ENCODE peak calls at places on chromosomes 12 and 14, in seven cellular contexts. G is amniotic stem cell, W is caudate nucleus, T is Calu3, N is lower lobe of right lung, L is EH, X is fibroblast of the aortic adventitia. I is an unnamed sample.

GRCh38 chr14:64778114-64778754 is 74.0 kb downstream of the PLEKHG3 start:
- DNase-seq in G (no peak), W (no peak), T (no peak), N (no peak), L (no peak), X (no peak), I (no peak)

GRCh38 chr12:132954471-132955048 is 1.5 kb downstream of the ZNF605 start:
- DNase-seq in G (no peak), W (no peak), T (no peak), N (no peak), L (no peak), X (no peak), I (peak; percentile 49)

GRCh38 chr14:24162083-24162482 is 1.0 kb downstream of the IRF9 start:
- DNase-seq in G (no peak), W (no peak), T (no peak), N (peak; percentile 28), L (peak; percentile 43), X (peak; percentile 44), I (no peak)

GRCh38 chr14:73752297-73752992 is 38.3 kb upstream of the PNMA1 start:
- DNase-seq in G (no peak), W (no peak), T (peak; percentile 48), N (no peak), L (peak; percentile 93), X (peak; percentile 89), I (no peak)

GRCh38 chr12:43676183-43676813 is 82.3 kb downstream of the PUS7L start:
- DNase-seq in G (no peak), W (no peak), T (peak; percentile 11), N (no peak), L (peak; percentile 25), X (no peak), I (no peak)

GRCh38 chr12:69519871-69520270 is 49.7 kb downstream of the FRS2 start:
- DNase-seq in G (no peak), W (no peak), T (no peak), N (no peak), L (peak; percentile 79), X (no peak), I (no peak)

GRCh38 chr14:80456200-80456599 is 244.9 kb upstream of the DIO2 start:
- DNase-seq in G (no peak), W (no peak), T (no peak), N (no peak), L (peak; percentile 52), X (no peak), I (no peak)

GRCh38 chr14:66831190-66831589 is 323.2 kb downstream of the GPHN start:
- DNase-seq in G (no peak), W (no peak), T (no peak), N (no peak), L (no peak), X (no peak), I (no peak)

GRCh38 chr14:23183479-23183878 is at the start of gene SLC7A8:
- DNase-seq in G (no peak), W (no peak), T (no peak), N (peak; percentile 67), L (peak; percentile 34), X (no peak), I (no peak)

GRCh38 chr12:104720346-104721064 is 237.6 kb downstream of the SLC41A2 start:
- DNase-seq in G (no peak), W (no peak), T (no peak), N (no peak), L (peak; percentile 48), X (no peak), I (no peak)

GRCh38 chr12:131896080-131896810 is 1.8 kb downstream of the ULK1 start:
- DNase-seq in G (peak; percentile 54), W (peak; percentile 26), T (peak; percentile 96), N (peak; percentile 95), L (peak; percentile 95), X (peak; percentile 89), I (peak; percentile 96)

GRCh38 chr12:12333980-12334709 is 15.9 kb downstream of the MANSC1 start:
- DNase-seq in G (no peak), W (no peak), T (peak; percentile 72), N (peak; percentile 68), L (peak; percentile 63), X (peak; percentile 49), I (no peak)

GRCh38 chr12:91383106-91383505 is 200.5 kb upstream of the DCN start:
- DNase-seq in G (no peak), W (no peak), T (no peak), N (no peak), L (no peak), X (peak; percentile 39), I (no peak)

GRCh38 chr14:49942090-49942489 is 49.2 kb downstream of the ARF6 start:
- DNase-seq in G (no peak), W (no peak), T (no peak), N (no peak), L (no peak), X (peak; percentile 41), I (no peak)

GRCh38 chr14:63933701-63934100 is 80.9 kb downstream of the SYNE2 start:
- DNase-seq in G (no peak), W (no peak), T (no peak), N (no peak), L (no peak), X (no peak), I (no peak)

GRCh38 chr12:50053583-50053982 is 3.8 kb upstream of the ASIC1 start:
- DNase-seq in G (no peak), W (no peak), T (no peak), N (no peak), L (no peak), X (no peak), I (no peak)

GRCh38 chr12:111442301-111443045 is 36.8 kb downstream of the SH2B3 start:
- DNase-seq in G (no peak), W (no peak), T (no peak), N (no peak), L (no peak), X (no peak), I (peak; percentile 88)

GRCh38 chr14:24418492-24418873 is 11.0 kb downstream of the CBLN3 start:
- DNase-seq in G (no peak), W (no peak), T (no peak), N (no peak), L (no peak), X (peak; percentile 64), I (peak; percentile 80)

GRCh38 chr14:106842687-106843086 is 1316.3 kb downstream of the TMEM121 start:
- DNase-seq in G (no peak), W (no peak), T (peak; percentile 79), N (no peak), L (no peak), X (no peak), I (no peak)

GRCh38 chr12:125171267-125171666 is 106.0 kb downstream of the AACS start:
- DNase-seq in G (no peak), W (no peak), T (no peak), N (no peak), L (no peak), X (no peak), I (no peak)

GRCh38 chr14:95197498-95198010 is 40.2 kb upstream of the DICER1 start:
- DNase-seq in G (no peak), W (no peak), T (peak; percentile 75), N (no peak), L (no peak), X (no peak), I (no peak)

GRCh38 chr14:95814363-95815225 is 62.0 kb upstream of the TUNAR start:
- DNase-seq in G (no peak), W (no peak), T (no peak), N (no peak), L (no peak), X (no peak), I (no peak)

GRCh38 chr14:63224196-63224595 is 20.0 kb downstream of the RHOJ start:
- DNase-seq in G (no peak), W (no peak), T (no peak), N (no peak), L (peak; percentile 23), X (no peak), I (no peak)

GRCh38 chr12:83075471-83075870 is 388.8 kb downstream of the TMTC2 start:
- DNase-seq in G (no peak), W (no peak), T (no peak), N (no peak), L (no peak), X (no peak), I (no peak)

GRCh38 chr12:110696283-110696682 is 7.4 kb upstream of the HVCN1 start:
- DNase-seq in G (no peak), W (no peak), T (no peak), N (no peak), L (no peak), X (no peak), I (peak; percentile 20)

GRCh38 chr14:29724991-29725390 is 202.7 kb downstream of the PRKD1 start:
- DNase-seq in G (no peak), W (no peak), T (peak; percentile 25), N (no peak), L (peak; percentile 49), X (peak; percentile 18), I (no peak)

GRCh38 chr12:31634620-31635019 is 24.9 kb upstream of the ETFBKMT start:
- DNase-seq in G (no peak), W (no peak), T (no peak), N (no peak), L (no peak), X (no peak), I (no peak)

GRCh38 chr14:78697341-78697740 is 527.2 kb downstream of the NRXN3 start:
- DNase-seq in G (peak; percentile 19), W (no peak), T (no peak), N (no peak), L (peak; percentile 44), X (peak; percentile 69), I (no peak)

GRCh38 chr12:47207005-47207717 is 127.4 kb upstream of the AMIGO2 start:
- DNase-seq in G (no peak), W (no peak), T (no peak), N (peak; percentile 76), L (peak; percentile 33), X (no peak), I (no peak)

GRCh38 chr14:91116913-91117588 is 3.2 kb downstream of the DGLUCY start:
- DNase-seq in G (no peak), W (no peak), T (no peak), N (no peak), L (no peak), X (peak; percentile 55), I (no peak)

GRCh38 chr14:29220077-29220476 is 453.5 kb downstream of the FOXG1 start:
- DNase-seq in G (no peak), W (no peak), T (no peak), N (no peak), L (no peak), X (no peak), I (no peak)

GRCh38 chr14:59346796-59347510 is 118.2 kb downstream of the GPR135 start:
- DNase-seq in G (no peak), W (no peak), T (no peak), N (no peak), L (peak; percentile 42), X (peak; percentile 62), I (no peak)

GRCh38 chr14:100187247-100187833 is 27.9 kb upstream of the DEGS2 start:
- DNase-seq in G (no peak), W (no peak), T (no peak), N (peak; percentile 59), L (no peak), X (no peak), I (no peak)

GRCh38 chr14:101821528-101821927 is 60.0 kb downstream of the PPP2R5C start:
- DNase-seq in G (no peak), W (no peak), T (no peak), N (no peak), L (no peak), X (no peak), I (no peak)

GRCh38 chr14:55417955-55418354 is 6.3 kb upstream of the ATG14 start:
- DNase-seq in G (no peak), W (no peak), T (no peak), N (no peak), L (no peak), X (no peak), I (no peak)

GRCh38 chr14:99950191-99950590 is 115.0 kb upstream of the EVL start:
- DNase-seq in G (no peak), W (no peak), T (no peak), N (no peak), L (peak; percentile 60), X (no peak), I (no peak)

GRCh38 chr12:6691473-6691872 is 2.3 kb upstream of the ZNF384 start:
- DNase-seq in G (no peak), W (no peak), T (no peak), N (no peak), L (peak; percentile 86), X (peak; percentile 60), I (no peak)

GRCh38 chr12:112974904-112975303 is 3.4 kb upstream of the OAS2 start:
- DNase-seq in G (no peak), W (no peak), T (no peak), N (no peak), L (no peak), X (no peak), I (no peak)

I was measured in mesenteric fat pad.